ENCODE peak calls at places on chromosomes 13 and 19, in ten cellular contexts. Z is CD8-positive, alpha-beta T cell; S is stimulated activated CD4-positive, alpha-beta T cell treated with anti-CD3 and anti-CD28 coated beads, Interleukin-15, amount 100 ng/mL, for 1 hour; Y is endothelial cell; M is T-helper 9 cell; V is HEK293T; W is tibial artery; B is CD4-positive, alpha-beta T cell; X is NCI-H2171; P is DMS153. D is an unnamed sample.
A peak's percentile ranks its signal among the peaks of the same experiment; 100 is the strongest.

GRCh38 chr13:77022341-77022740 is 4.6 kb downstream of the FBXL3 start:
- DNase-seq in P (no peak), M (no peak), V (no peak), W (no peak), Z (no peak), S (no peak), Y (no peak), B (no peak), X (no peak), D (no peak)

GRCh38 chr13:93233997-93234416 is 7.4 kb downstream of the GPC6 start:
- DNase-seq in Y (no peak), Z (no peak), S (no peak), M (no peak), W (no peak), P (no peak), V (peak; percentile 36), X (no peak), B (no peak), D (no peak)

GRCh38 chr13:107680115-107680514 is 535.2 kb downstream of the LIG4 start:
- DNase-seq in Z (no peak), Y (no peak), V (no peak), M (no peak), B (no peak), X (no peak), P (peak; percentile 67), S (no peak), W (no peak), D (no peak)

GRCh38 chr13:80313668-80314278 is 27.2 kb downstream of the SPRY2 start:
- DNase-seq in S (no peak), M (no peak), P (no peak), Z (no peak), X (no peak), V (no peak), Y (no peak), W (no peak), B (no peak), D (no peak)

GRCh38 chr13:23325191-23325590 is 108.3 kb downstream of the SACS start:
- DNase-seq in X (no peak), W (no peak), V (no peak), Z (no peak), S (no peak), Y (no peak), P (no peak), B (no peak), M (no peak), D (no peak)

GRCh38 chr19:17739121-17739875 is 12.0 kb upstream of the FCHO1 start:
- DNase-seq in X (peak; percentile 91), V (no peak), P (peak; percentile 51), M (no peak), Y (no peak), S (no peak), Z (no peak), B (no peak), W (no peak), D (no peak)

GRCh38 chr13:34246511-34246910 is 428.6 kb downstream of the RFC3 start:
- DNase-seq in Z (no peak), P (no peak), W (no peak), V (no peak), Y (no peak), M (no peak), X (no peak), S (no peak), B (no peak), D (no peak)

GRCh38 chr13:75455962-75456361 is 26.0 kb downstream of the TBC1D4 start:
- DNase-seq in B (no peak), S (no peak), Z (no peak), W (no peak), Y (no peak), X (no peak), V (no peak), P (no peak), M (no peak), D (no peak)

GRCh38 chr13:40057228-40057627 is 401.8 kb downstream of the COG6 start:
- DNase-seq in X (no peak), Y (no peak), P (no peak), Z (no peak), V (no peak), M (no peak), B (no peak), S (no peak), W (no peak), D (no peak)

GRCh38 chr19:45144431-45145269 is 16.1 kb downstream of the NKPD1 start:
- DNase-seq in P (no peak), Z (no peak), W (no peak), Y (no peak), V (no peak), M (no peak), B (no peak), X (no peak), S (no peak), D (no peak)

GRCh38 chr19:8517551-8518442 is 3.8 kb upstream of the ZNF414 start:
- DNase-seq in B (peak; percentile 53), Y (no peak), V (no peak), Z (peak; percentile 24), S (no peak), P (no peak), W (no peak), X (no peak), M (peak; percentile 35), D (no peak)

GRCh38 chr19:11551603-11552235 is 7.3 kb downstream of the ELOF1 start:
- DNase-seq in W (peak; percentile 39), V (peak; percentile 59), S (no peak), M (no peak), Y (peak; percentile 44), B (no peak), P (no peak), X (no peak), Z (no peak), D (no peak)

GRCh38 chr19:47679251-47679900 is 33.8 kb upstream of the EHD2 start:
- DNase-seq in S (no peak), B (no peak), W (no peak), Y (no peak), P (no peak), X (no peak), V (no peak), M (no peak), Z (no peak), D (no peak)

GRCh38 chr19:51141181-51141580 is 920 bp upstream of the SIGLEC7 start:
- DNase-seq in B (no peak), P (no peak), M (no peak), X (no peak), V (no peak), W (no peak), Y (no peak), S (no peak), Z (no peak), D (no peak)

GRCh38 chr19:47039239-47039874 is 9.1 kb downstream of the TMEM160 start:
- DNase-seq in P (no peak), X (no peak), M (no peak), Y (no peak), B (no peak), S (no peak), Z (no peak), W (no peak), V (no peak), D (no peak)

GRCh38 chr19:46381746-46382345 is 31.5 kb downstream of the CCDC8 start:
- DNase-seq in Z (no peak), X (no peak), S (no peak), M (no peak), V (no peak), B (no peak), P (no peak), Y (no peak), W (no peak), D (no peak)

GRCh38 chr13:27131202-27131623 is 40.4 kb downstream of the USP12 start:
- DNase-seq in B (peak; percentile 33), Z (no peak), M (peak; percentile 32), W (no peak), Y (no peak), V (no peak), S (peak; percentile 37), X (no peak), P (no peak), D (no peak)

GRCh38 chr13:75636339-75637095 is 387 bp downstream of the LMO7 start:
- DNase-seq in S (peak; percentile 8), W (no peak), P (no peak), X (no peak), M (peak; percentile 19), B (peak; percentile 25), Y (peak; percentile 39), V (no peak), Z (no peak), D (no peak)

GRCh38 chr13:24228852-24229458 is 68.4 kb downstream of the SPATA13 start:
- DNase-seq in Z (no peak), W (no peak), B (no peak), V (peak; percentile 26), M (no peak), Y (peak; percentile 45), S (no peak), X (peak; percentile 2), P (peak; percentile 54), D (no peak)

GRCh38 chr19:49713236-49713845 is 22.4 kb downstream of the CPT1C start:
- DNase-seq in V (no peak), P (no peak), M (no peak), B (no peak), Z (no peak), S (no peak), W (no peak), Y (no peak), X (no peak), D (no peak)

GRCh38 chr19:3151563-3152430 is 16.0 kb downstream of the GNA15 start:
- DNase-seq in B (no peak), Z (no peak), X (no peak), W (no peak), Y (no peak), S (no peak), V (no peak), M (no peak), P (no peak), D (no peak)

GRCh38 chr19:31392514-31392913 is 43.3 kb upstream of the TSHZ3 start:
- DNase-seq in M (no peak), S (no peak), B (no peak), Y (no peak), V (no peak), P (no peak), X (no peak), W (no peak), Z (no peak), D (no peak)

GRCh38 chr13:30107536-30108136 is 199.7 kb downstream of the KATNAL1 start:
- DNase-seq in X (no peak), Y (no peak), W (no peak), M (no peak), P (no peak), B (no peak), V (no peak), S (no peak), Z (no peak), D (peak; percentile 32)

GRCh38 chr13:111645598-111646463 is 325.4 kb downstream of the TEX29 start:
- DNase-seq in W (no peak), M (no peak), S (no peak), Y (no peak), Z (no peak), V (no peak), X (no peak), B (no peak), P (no peak), D (no peak)

GRCh38 chr19:17766543-17767131 is 15.4 kb downstream of the FCHO1 start:
- DNase-seq in B (no peak), Y (peak; percentile 92), S (no peak), W (peak; percentile 70), V (peak; percentile 81), M (no peak), P (peak; percentile 78), X (peak; percentile 75), Z (no peak), D (peak; percentile 81)

GRCh38 chr13:28792992-28793391 is 27.1 kb upstream of the MTUS2 start:
- DNase-seq in Y (no peak), V (no peak), B (no peak), Z (no peak), S (no peak), P (no peak), X (no peak), W (no peak), M (no peak), D (no peak)

GRCh38 chr19:15977690-15978089 is 28.9 kb downstream of the OR10H4 start:
- DNase-seq in V (no peak), Y (no peak), P (no peak), M (no peak), Z (no peak), B (no peak), X (no peak), S (no peak), W (no peak), D (no peak)